ENCODE peak calls at places on chromosomes 12 and 14, in eight cellular contexts. Q is MM.1S; Y is fibroblast of the aortic adventitia; A is NCI-H187; F is mammary epithelial cell; P is activated naive CD4-positive, alpha-beta T cell treated with Interleukin-2 at 50 U/mL for 16 hours; B is dorsolateral prefrontal cortex; J is astrocyte of the cerebellum. T is an unnamed sample.

GRCh38 chr12:32115404-32116104 is 8.9 kb downstream of the BICD1 start:
- DNase-seq in Q (no peak), Y (peak; percentile 99), A (no peak), F (peak; percentile 97), P (no peak), B (no peak), J (peak; percentile 100), T (peak; percentile 100)

GRCh38 chr14:70785556-70785955 is 23.8 kb downstream of the MAP3K9 start:
- DNase-seq in Q (no peak), Y (no peak), A (no peak), F (peak; percentile 95), P (no peak), B (no peak), J (no peak), T (peak; percentile 35)

GRCh38 chr14:50957296-50957695 is 13.0 kb upstream of the PYGL start:
- DNase-seq in Q (no peak), Y (peak; percentile 69), A (no peak), F (no peak), P (no peak), B (no peak), J (no peak), T (peak; percentile 83)

GRCh38 chr14:105091335-105092123 is 26.3 kb upstream of the GPR132 start:
- DNase-seq in Q (no peak), Y (peak; percentile 19), A (no peak), F (peak; percentile 94), P (no peak), B (peak; percentile 33), J (no peak), T (no peak)

GRCh38 chr14:24367506-24368214 is at the start of gene NFATC4:
- DNase-seq in Q (peak; percentile 64), Y (peak; percentile 99), A (peak; percentile 86), F (no peak), P (peak; percentile 10), B (no peak), J (peak; percentile 82), T (peak; percentile 92)

GRCh38 chr14:102279688-102280348 is 25.1 kb downstream of the MOK start:
- DNase-seq in Q (no peak), Y (peak; percentile 99), A (no peak), F (peak; percentile 98), P (peak; percentile 3), B (no peak), J (peak; percentile 97), T (peak; percentile 99)

GRCh38 chr14:65972346-65972745 is 513.8 kb upstream of the CCDC196 start:
- DNase-seq in Q (no peak), Y (peak; percentile 32), A (no peak), F (no peak), P (no peak), B (no peak), J (no peak), T (peak; percentile 27)

GRCh38 chr14:102885686-102886447 is 36.6 kb upstream of the AMN start:
- DNase-seq in Q (no peak), Y (no peak), A (no peak), F (no peak), P (no peak), B (no peak), J (no peak), T (no peak)

GRCh38 chr12:122793685-122794106 is 19.3 kb downstream of the CCDC62 start:
- DNase-seq in Q (peak; percentile 53), Y (peak; percentile 82), A (no peak), F (peak; percentile 39), P (no peak), B (no peak), J (peak; percentile 44), T (peak; percentile 62)

GRCh38 chr12:94205738-94206310 is 57.4 kb downstream of the PLXNC1 start:
- DNase-seq in Q (peak; percentile 36), Y (no peak), A (no peak), F (no peak), P (no peak), B (no peak), J (no peak), T (no peak)

GRCh38 chr14:69643430-69644200 is 32.2 kb downstream of the SUSD6 start:
- DNase-seq in Q (no peak), Y (peak; percentile 42), A (peak; percentile 63), F (peak; percentile 98), P (peak; percentile 80), B (no peak), J (peak; percentile 62), T (peak; percentile 81)

GRCh38 chr12:47769234-47770085 is 3.6 kb upstream of the SLC48A1 start:
- DNase-seq in Q (no peak), Y (no peak), A (no peak), F (no peak), P (no peak), B (no peak), J (no peak), T (no peak)

GRCh38 chr12:84807249-84807648 is 105.3 kb downstream of the SLC6A15 start:
- DNase-seq in Q (no peak), Y (no peak), A (no peak), F (peak; percentile 73), P (no peak), B (no peak), J (no peak), T (peak; percentile 32)

GRCh38 chr14:91886961-91887360 is 19.6 kb upstream of the TC2N start:
- DNase-seq in Q (no peak), Y (no peak), A (no peak), F (no peak), P (no peak), B (no peak), J (no peak), T (no peak)

GRCh38 chr14:65100905-65101541 is 1.3 kb downstream of the MAX start:
- DNase-seq in Q (no peak), Y (peak; percentile 13), A (no peak), F (peak; percentile 19), P (no peak), B (no peak), J (no peak), T (peak; percentile 10)